ENCODE peak calls at places on chromosomes 7 and 10, in seven cellular contexts. S is fibroblast of lung, B is prostate gland, E is BE2C, H is GM06990, F is heart right ventricle, V is PC-9. Y is an unnamed sample. For H3K27me3, the result is how much of the 10 kb centered on the place peaks cover.

GRCh38 chr7:44767912-44768662 is 19.4 kb downstream of the ZMIZ2 start:
- DNase-seq in S (peak), B (peak), E (peak), H (no peak), F (peak), V (no peak), Y (no peak)

GRCh38 chr10:71575446-71575845 is 144.1 kb downstream of the C10orf105 start:
- DNase-seq in S (no peak), B (peak), E (no peak), H (no peak), F (peak), V (no peak), Y (no peak)

GRCh38 chr7:123865517-123866117 is 20.6 kb downstream of the HYAL4 start:
- DNase-seq in S (peak), B (peak), E (peak), H (peak), F (peak), V (peak), Y (peak)

GRCh38 chr10:121601458-121601857 is 3.2 kb upstream of the FGFR2 start:
- DNase-seq in S (no peak), B (no peak), E (no peak), H (no peak), F (no peak), V (no peak), Y (no peak)

GRCh38 chr7:23353172-23353571 is 54.0 kb downstream of the MALSU1 start:
- DNase-seq in S (no peak), B (no peak), E (peak), H (peak), F (no peak), V (no peak), Y (no peak)

GRCh38 chr10:55820478-55820877 is 540.6 kb downstream of the ZWINT start:
- DNase-seq in S (no peak), B (no peak), E (no peak), H (no peak), F (no peak), V (no peak), Y (no peak)

GRCh38 chr10:42552188-42553063 is 85.9 kb downstream of the ZNF33B start:
- DNase-seq in S (peak), B (peak), E (peak), H (peak), F (peak), V (peak), Y (peak)

GRCh38 chr7:137579913-137580640 is 236.5 kb upstream of the PTN start:
- DNase-seq in S (peak), B (no peak), E (no peak), H (no peak), F (no peak), V (no peak), Y (peak)

GRCh38 chr7:15313361-15313760 is 248.5 kb downstream of the AGMO start:
- DNase-seq in S (no peak), B (no peak), E (no peak), H (no peak), F (no peak), V (no peak), Y (no peak)

GRCh38 chr10:35502697-35503096 is 102.4 kb upstream of the GJD4 start:
- DNase-seq in S (no peak), B (no peak), E (no peak), H (no peak), F (no peak), V (no peak), Y (no peak)

GRCh38 chr7:481219-481930 is 38.3 kb downstream of the PDGFA start:
- DNase-seq in S (no peak), B (no peak), E (peak), H (no peak), F (no peak), V (no peak), Y (no peak)

GRCh38 chr7:37424995-37425394 is 23.7 kb downstream of the ELMO1 start:
- DNase-seq in S (no peak), B (no peak), E (no peak), H (no peak), F (no peak), V (no peak), Y (no peak)

DNA sequence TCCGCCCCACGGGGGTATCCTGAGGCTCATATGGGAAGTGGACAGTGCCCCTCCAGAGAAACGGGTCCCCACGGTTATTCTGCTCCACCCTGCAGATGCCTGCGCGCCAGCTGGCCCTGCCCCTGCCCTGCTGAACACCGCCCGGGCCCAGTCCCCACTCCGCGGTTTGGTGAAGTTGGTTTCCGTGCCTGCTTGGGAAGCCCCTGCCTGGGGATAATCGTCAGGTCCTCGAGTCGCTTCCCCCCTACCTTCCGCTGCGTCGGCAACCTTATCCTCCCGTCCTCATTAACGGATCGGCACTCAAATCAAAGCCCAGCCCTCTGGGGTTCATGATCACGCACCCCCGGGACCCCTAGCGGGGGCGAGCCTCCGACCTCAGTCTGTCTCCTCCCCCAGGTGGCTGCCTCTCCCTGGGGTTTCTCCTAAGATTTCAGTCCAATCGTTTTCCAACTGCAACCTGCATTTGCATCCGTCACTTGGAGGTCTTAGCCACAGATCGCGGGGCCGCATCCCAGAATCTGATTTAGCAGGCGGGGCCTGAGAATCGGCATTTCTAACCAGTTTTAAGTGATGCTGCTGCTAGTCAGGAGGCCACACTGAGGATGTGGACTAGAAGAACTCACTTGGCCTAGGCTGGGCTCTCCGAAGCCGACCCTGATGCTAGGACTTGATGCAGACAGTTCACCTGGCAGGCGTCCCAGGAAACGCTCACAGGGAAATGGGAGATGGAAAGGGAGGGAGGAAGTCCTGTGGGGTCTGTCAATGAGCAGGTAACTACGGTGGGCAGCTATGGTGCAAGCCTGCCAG is 27.6 kb downstream of the WDR86 start:
- DNase-seq in S (no peak), B (no peak), E (no peak), H (no peak), F (no peak), V (no peak), Y (no peak)
- H3K27me3 ChIP-seq in S (under half), B (under half), E (under half), H (under half), F (under half), V (under half), Y (under half)

GRCh38 chr7:143288836-143289235 is 685 bp downstream of the CASP2 start:
- DNase-seq in S (no peak), B (no peak), E (no peak), H (no peak), F (no peak), V (no peak), Y (no peak)

GRCh38 chr7:143285806-143286521 is 1.2 kb downstream of the TMEM139 start:
- DNase-seq in S (no peak), B (no peak), E (no peak), H (no peak), F (no peak), V (no peak), Y (no peak)

GRCh38 chr7:143287935-143288826 is at the start of gene CASP2:
- DNase-seq in S (peak), B (peak), E (peak), H (peak), F (peak), V (peak), Y (peak)

GRCh38 chr7:143286522-143286890 is 1.6 kb upstream of the CASP2 start:
- DNase-seq in S (no peak), B (no peak), E (no peak), H (no peak), F (no peak), V (no peak), Y (no peak)

DNA sequence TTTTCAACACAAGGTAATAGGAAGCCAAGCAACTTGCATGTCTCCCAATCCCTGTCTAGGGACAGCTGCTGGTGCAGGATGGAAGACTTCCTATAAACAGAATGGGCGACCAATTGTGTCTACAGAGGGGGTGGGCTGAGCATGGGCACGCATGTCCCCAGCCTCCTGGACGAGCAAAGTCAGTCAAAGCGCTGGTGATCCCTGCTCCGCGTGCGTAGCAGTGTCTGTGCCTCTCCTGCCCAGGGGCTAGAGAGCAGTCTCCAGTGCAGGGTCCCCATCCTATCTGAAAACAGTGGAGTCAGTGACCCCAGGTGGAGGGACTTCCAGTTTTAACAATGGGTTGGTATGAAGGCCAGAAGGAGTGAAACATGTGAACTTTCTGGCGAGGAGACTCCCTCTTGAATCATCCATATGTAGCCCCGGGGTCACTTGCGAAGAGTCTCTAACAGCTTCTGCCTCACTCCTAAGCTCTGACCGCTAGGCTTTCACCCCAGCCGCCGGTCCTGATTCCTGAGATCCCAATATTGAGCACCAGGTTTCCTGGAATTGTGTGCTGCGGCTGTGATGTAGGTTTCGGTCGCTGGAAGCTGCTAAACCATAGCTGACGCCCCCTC is 723 bp upstream of the CASP2 start:
- DNase-seq in S (no peak), B (no peak), E (no peak), H (no peak), F (no peak), V (no peak), Y (no peak)
- H3K4me3 ChIP-seq in S (peak), B (peak), E (peak), H (peak), F (peak), V (peak), Y (peak)

DNA sequence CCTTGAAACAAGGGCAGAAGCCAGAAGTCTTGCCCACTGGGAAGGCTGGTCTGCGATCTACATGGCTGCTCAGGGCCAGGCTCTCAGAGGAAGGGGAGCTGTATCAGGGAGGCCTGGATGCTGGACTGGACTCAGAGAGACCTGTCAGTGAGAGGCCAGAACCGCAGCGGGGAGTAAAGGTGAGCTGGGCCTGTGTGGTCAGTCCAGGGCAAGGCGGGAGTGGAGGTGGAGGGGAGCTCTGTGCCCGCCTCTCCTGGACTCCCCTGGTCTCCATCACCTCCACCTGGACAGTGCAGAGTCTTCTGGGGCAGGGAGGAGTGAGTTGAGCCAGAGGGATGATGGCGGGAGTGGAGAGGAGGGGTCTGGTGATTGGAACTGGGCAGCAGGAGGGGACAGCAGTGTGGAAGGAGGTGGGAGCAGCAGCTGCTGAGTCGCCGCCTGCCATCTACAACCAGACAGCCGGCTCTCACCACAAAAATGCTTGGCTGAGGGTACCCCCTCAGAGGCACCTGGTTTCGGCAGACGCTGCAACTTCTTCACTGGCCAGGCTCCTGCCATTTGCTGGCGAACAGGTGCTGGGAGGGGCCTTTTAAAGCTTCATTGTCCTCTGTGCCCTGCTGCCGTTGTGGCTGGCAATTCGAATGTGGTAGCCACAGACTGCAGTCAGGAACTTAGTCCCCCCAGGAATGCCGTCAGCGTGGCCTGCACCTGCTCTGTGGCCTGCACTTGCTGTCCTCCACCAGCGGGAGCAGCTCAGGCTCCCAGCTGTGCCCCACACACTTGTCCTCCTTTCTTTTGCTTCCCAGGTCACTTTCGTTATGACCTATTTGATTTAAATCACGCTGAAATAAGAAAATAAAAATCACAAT is 3.5 kb downstream of the RASSF4 start:
- DNase-seq in S (no peak), B (no peak), E (no peak), H (peak), F (peak), V (no peak), Y (no peak)
- TF ChIP-seq CTCF in S (no peak), B (no peak), E (peak), H (peak), F (peak), V (no peak), Y (peak)

DNA sequence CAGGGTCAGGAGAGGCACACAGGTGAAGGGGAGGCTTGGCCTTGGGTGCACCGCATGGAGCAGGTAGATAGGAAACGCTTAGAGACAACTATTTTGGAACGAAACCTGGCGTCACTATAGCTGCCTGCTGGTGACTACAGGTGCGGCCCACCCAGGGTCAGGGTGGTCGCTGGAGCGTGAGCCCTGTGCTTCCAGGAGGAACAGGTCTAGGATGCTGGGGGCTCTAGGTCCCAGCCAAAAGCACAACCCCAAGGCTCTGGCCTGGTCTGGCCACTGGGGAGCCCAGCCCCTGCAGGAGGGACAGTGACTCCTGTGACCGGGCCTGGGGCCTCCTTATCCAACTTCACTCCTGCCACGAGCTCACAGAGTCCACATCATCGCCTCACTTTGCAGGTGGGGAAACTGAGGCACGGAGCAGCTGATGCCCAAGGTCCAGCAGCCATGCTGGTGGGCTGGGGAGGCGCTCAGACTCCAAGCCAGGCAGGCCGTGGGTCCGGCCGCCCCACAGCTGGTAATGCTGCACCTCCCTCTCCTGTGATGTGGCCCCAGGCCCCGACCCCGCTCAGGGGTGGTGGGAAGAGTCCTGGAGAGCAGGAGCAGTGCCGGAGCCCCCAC is 9.0 kb downstream of the LFNG start:
- DNase-seq in S (no peak), B (no peak), E (peak), H (peak), F (no peak), V (no peak), Y (no peak)
- H3K27me3 ChIP-seq in S (under half), B (under half), E (under half), H (under half), F (under half), V (under half), Y (under half)

GRCh38 chr10:102396751-102397151 is 1.2 kb downstream of the NFKB2 start:
- DNase-seq in S (no peak), B (no peak), E (no peak), H (no peak), F (no peak), V (no peak), Y (no peak)
- H3K4me3 ChIP-seq in S (no peak), B (no peak), E (no peak), H (peak), F (peak), V (no peak), Y (no peak)

Y was measured in BJ.